ENCODE peak calls at places on chromosomes 12 and 14, in five cellular contexts. X is GM23248, M is AG09309, O is OCI-LY7, P is lung. R is an unnamed sample.

GRCh38 chr12:93812616-93813015 is 135.4 kb downstream of the CRADD start:
- DNase-seq in X (peak), M (peak), O (no peak), P (no peak), R (no peak)

GRCh38 chr14:103897075-103897947 is 30.9 kb upstream of the TDRD9 start:
- DNase-seq in X (no peak), M (no peak), O (no peak), P (peak), R (no peak)

GRCh38 chr12:71214511-71215285 is 56.9 kb upstream of the TSPAN8 start:
- DNase-seq in X (no peak), M (no peak), O (no peak), P (no peak), R (no peak)

GRCh38 chr14:62957562-62957961 is 87.7 kb downstream of the KCNH5 start:
- DNase-seq in X (peak), M (peak), O (no peak), P (no peak), R (no peak)

GRCh38 chr12:25648460-25648859 is 95.4 kb upstream of the LMNTD1 start:
- DNase-seq in X (peak), M (peak), O (no peak), P (peak), R (peak)

GRCh38 chr12:66901136-66901932 is 222.5 kb upstream of the GRIP1 start:
- DNase-seq in X (no peak), M (no peak), O (peak), P (no peak), R (no peak)

GRCh38 chr14:105144231-105144665 is 24.3 kb downstream of the JAG2 start:
- DNase-seq in X (no peak), M (no peak), O (no peak), P (no peak), R (no peak)

GRCh38 chr14:68787235-68787727 is 5.6 kb downstream of the ZFP36L1 start:
- DNase-seq in X (peak), M (no peak), O (no peak), P (no peak), R (no peak)

GRCh38 chr14:52844262-52845060 is 53.1 kb upstream of the GNPNAT1 start:
- DNase-seq in X (peak), M (no peak), O (no peak), P (no peak), R (no peak)

GRCh38 chr12:113988976-113989375 is 22.9 kb upstream of the RBM19 start:
- DNase-seq in X (no peak), M (no peak), O (no peak), P (no peak), R (no peak)

GRCh38 chr12:11508699-11509098 is 113.3 kb upstream of the PRB2 start:
- DNase-seq in X (peak), M (no peak), O (no peak), P (no peak), R (no peak)

GRCh38 chr12:3713483-3713882 is 39.4 kb downstream of the CRACR2A start:
- DNase-seq in X (no peak), M (no peak), O (no peak), P (no peak), R (no peak)
- H3K4me3 ChIP-seq in X (no peak), M (no peak), O (no peak), P (no peak), R (no peak)

GRCh38 chr12:76201316-76201715 is 116.8 kb upstream of the NAP1L1 start:
- DNase-seq in X (no peak), M (no peak), O (no peak), P (no peak), R (no peak)
- H3K4me3 ChIP-seq in X (no peak), M (no peak), O (no peak), P (no peak), R (no peak)

GRCh38 chr12:2957816-2958431 is 1.3 kb upstream of the TEAD4 start:
- DNase-seq in X (peak), M (no peak), O (no peak), P (no peak), R (no peak)
- H3K4me3 ChIP-seq in X (peak), M (peak), O (no peak), P (peak), R (peak)

DNA sequence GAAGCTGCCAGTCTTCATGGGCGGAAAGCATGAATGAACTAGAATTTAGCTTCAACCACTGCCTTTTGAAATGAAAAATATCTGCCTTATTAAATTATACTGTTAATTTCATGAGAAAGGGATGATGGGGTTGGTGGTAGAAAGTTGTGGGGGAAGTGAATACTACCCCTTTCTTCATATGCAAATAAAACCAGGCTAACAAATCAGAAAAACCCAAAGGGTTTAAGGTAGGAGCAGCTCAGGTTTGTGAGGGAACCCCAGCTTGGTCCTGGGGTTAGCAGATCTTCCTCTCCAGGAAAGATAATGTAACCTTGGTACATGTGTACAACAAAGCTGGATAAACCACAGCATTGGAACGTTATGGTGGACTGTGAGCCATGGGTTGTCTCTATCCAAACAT is 84.0 kb downstream of the PPP2R5C start:
- DNase-seq in X (no peak), M (no peak), O (no peak), P (no peak), R (no peak)
- H3K4me3 ChIP-seq in X (no peak), M (no peak), O (peak), P (no peak), R (no peak)

GRCh38 chr12:51851408-51852097 is 3.0 kb upstream of the FIGNL2 start:
- DNase-seq in X (no peak), M (no peak), O (no peak), P (no peak), R (no peak)

GRCh38 chr12:51852404-51853137 is 4.1 kb upstream of the FIGNL2 start:
- DNase-seq in X (peak), M (no peak), O (no peak), P (no peak), R (no peak)

GRCh38 chr12:51850933-51851244 is 2.4 kb upstream of the FIGNL2 start:
- DNase-seq in X (no peak), M (no peak), O (no peak), P (no peak), R (no peak)

GRCh38 chr12:51860986-51861385 is 12.5 kb upstream of the FIGNL2 start:
- DNase-seq in X (no peak), M (no peak), O (no peak), P (no peak), R (no peak)

DNA sequence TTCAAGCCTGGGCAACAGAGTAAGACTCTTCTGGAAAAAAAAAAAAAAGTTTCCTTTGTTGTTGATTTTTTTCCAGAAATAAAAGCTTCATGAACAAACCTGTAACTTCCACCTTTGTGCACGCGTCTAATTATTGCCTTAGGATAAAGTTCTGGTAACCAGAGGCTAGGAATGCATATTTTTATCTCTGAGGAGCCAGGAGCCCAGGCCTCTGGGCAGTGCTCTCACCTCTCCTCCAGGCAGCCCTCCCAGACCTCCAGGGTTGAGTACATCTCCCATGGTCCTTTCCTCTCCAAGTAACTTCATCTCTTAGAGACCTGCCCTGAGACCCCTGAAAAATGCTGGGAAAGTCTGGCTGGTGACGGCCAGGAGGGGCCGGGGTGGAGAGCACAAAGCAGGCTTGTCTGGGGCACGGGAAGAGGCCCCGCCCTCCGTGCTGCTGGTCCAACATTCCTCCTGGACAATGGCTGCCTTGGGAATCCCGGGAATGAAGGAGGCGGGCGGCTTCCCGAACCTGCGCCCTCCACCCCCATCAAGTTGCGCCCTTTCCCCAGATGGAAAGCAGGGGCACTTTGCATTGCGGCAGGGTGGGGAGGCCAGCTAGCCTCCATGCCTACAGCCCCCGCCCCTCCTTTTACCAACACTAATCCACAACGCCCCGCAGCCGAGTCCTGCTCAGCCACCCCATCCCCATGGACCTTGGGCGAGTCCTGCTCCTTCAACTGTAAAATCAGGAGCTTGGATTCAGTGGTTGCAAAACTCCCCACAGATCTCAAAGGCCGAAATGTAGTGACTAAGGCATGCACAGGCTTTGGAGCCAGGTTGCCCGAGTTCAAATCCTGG is 7.3 kb upstream of the FIGNL2 start:
- DNase-seq in X (peak), M (no peak), O (no peak), P (no peak), R (no peak)
- H3K4me3 ChIP-seq in X (peak), M (peak), O (no peak), P (no peak), R (no peak)

DNA sequence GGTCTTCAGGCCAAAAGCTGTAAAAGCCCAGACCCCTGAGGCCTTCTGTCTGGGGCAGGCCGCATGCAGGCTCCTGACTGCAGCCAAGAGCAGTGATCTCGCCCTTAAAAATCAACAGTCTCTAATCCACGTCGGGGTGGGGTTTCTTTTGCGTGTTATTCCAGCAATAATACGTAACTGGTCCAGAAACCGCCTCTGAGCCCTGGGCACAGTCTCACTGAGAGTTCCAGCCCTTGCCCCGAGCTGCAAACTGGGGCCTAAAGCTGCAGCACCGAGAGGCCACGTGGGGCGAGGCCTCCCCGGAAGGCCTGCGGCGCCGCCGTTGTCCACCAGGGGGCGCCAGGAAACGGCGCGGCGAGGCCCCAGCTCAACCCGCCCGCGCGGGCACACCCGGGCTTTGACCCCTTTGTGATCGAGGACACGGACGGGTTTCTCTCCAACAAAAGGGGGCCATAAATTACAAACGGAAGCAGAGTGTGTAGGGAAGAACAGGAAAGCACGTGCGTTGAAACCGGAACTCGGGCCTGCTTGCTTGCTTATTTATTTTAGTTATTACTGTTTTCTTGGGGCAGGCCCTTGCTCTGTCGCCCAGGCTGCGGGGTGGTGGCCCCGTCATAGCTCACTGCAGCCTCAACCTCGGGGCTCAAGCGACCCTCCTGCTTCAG is 87.2 kb downstream of the NINJ2 start:
- DNase-seq in X (peak), M (no peak), O (peak), P (peak), R (peak)
- H3K4me3 ChIP-seq in X (peak), M (no peak), O (no peak), P (no peak), R (no peak)

GRCh38 chr14:50719911-50720759 is 52.0 kb upstream of the SAV1 start:
- DNase-seq in X (peak), M (no peak), O (no peak), P (no peak), R (no peak)

GRCh38 chr14:50726372-50727107 is 58.4 kb upstream of the SAV1 start:
- DNase-seq in X (peak), M (peak), O (no peak), P (no peak), R (no peak)

DNA sequence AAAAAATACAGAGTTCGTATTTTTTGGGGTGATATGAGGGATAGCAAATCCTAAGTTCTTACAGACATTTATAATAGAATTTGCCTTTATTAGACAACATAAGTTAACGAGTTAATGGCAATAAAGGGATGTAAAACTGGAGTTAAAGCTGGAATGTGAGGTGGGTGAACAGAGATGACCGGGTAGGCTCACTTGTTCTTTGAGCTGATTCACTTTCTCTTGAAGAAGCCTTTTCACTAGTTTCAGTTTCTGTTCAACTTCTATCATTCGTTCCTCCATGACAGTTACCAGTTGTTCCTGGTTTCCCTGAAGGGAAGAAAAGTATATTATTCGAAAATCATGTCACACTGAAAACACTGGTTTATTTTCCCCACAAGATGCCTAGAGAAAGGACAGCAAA is 57.7 kb upstream of the SAV1 start:
- DNase-seq in X (no peak), M (no peak), O (no peak), P (no peak), R (no peak)
- H3K4me3 ChIP-seq in X (no peak), M (no peak), O (no peak), P (no peak), R (no peak)